ENCODE peak calls at places on chromosomes 2 and 18, in four cellular contexts. L is fibroblast of lung, U is thyroid gland, R is cardiac muscle cell. X is an unnamed sample. For H3K9me3 and H3K4me1, the result is how much of the 10 kb centered on the place peaks cover.

GRCh38 chr18:8443505-8443904 is 165.7 kb upstream of the RAB12 start:
- DNase-seq in L (no peak), U (no peak), R (no peak), X (no peak)

GRCh38 chr2:222693837-222694236 is 22.4 kb downstream of the MOGAT1 start:
- DNase-seq in L (peak), U (no peak), R (no peak), X (peak)

GRCh38 chr18:74524097-74524496 is 10.2 kb upstream of the CNDP1 start:
- DNase-seq in L (peak), U (peak), R (no peak), X (no peak)

GRCh38 chr2:11829947-11830707 is 83.7 kb downstream of the LPIN1 start:
- DNase-seq in L (peak), U (peak), R (peak), X (peak)

GRCh38 chr2:164693390-164693789 is 72.1 kb upstream of the GRB14 start:
- DNase-seq in L (no peak), U (no peak), R (no peak), X (no peak)

GRCh38 chr2:231942180-231942579 is 16.0 kb upstream of the NPPC start:
- DNase-seq in L (no peak), U (no peak), R (no peak), X (no peak)

GRCh38 chr2:43012966-43013365 is 213.4 kb downstream of the ZFP36L2 start:
- DNase-seq in L (no peak), U (no peak), R (no peak), X (no peak)

GRCh38 chr2:207883002-207883780 is 113.5 kb upstream of the FZD5 start:
- DNase-seq in L (no peak), U (no peak), R (no peak), X (no peak)

GRCh38 chr2:215410932-215411285 is 25.0 kb downstream of the FN1 start:
- DNase-seq in L (peak), U (no peak), R (no peak), X (no peak)

GRCh38 chr2:69291004-69291650 is 95.9 kb downstream of the GFPT1 start:
- DNase-seq in L (peak), U (no peak), R (no peak), X (no peak)

GRCh38 chr18:24271381-24272331 is 126.0 kb downstream of the OSBPL1A start:
- DNase-seq in L (peak), U (peak), R (peak), X (peak)

GRCh38 chr2:159790323-159790722 is 7.7 kb downstream of the CD302 start:
- DNase-seq in L (no peak), U (no peak), R (no peak), X (no peak)

GRCh38 chr2:208031608-208032019 is 6.3 kb upstream of the PLEKHM3 start:
- DNase-seq in L (peak), U (peak), R (no peak), X (no peak)

GRCh38 chr2:26352892-26353291 is 6.3 kb upstream of the ADGRF3 start:
- DNase-seq in L (peak), U (no peak), R (no peak), X (no peak)

GRCh38 chr2:44120428-44120827 is 48.2 kb upstream of the PPM1B start:
- DNase-seq in L (peak), U (no peak), R (no peak), X (no peak)

GRCh38 chr2:146820672-146821071 is 1024.2 kb upstream of the ACVR2A start:
- DNase-seq in L (peak), U (no peak), R (no peak), X (no peak)

GRCh38 chr2:212145111-212145510 is 393.5 kb downstream of the ERBB4 start:
- DNase-seq in L (peak), U (no peak), R (no peak), X (no peak)

GRCh38 chr2:965640-966147 is 15.0 kb downstream of the SNTG2 start:
- DNase-seq in L (no peak), U (no peak), R (no peak), X (no peak)

GRCh38 chr18:63368611-63369010 is 1.6 kb upstream of the KDSR start:
- DNase-seq in L (peak), U (no peak), R (no peak), X (no peak)

GRCh38 chr2:28270456-28271146 is 122.1 kb upstream of the FOSL2 start:
- DNase-seq in L (no peak), U (no peak), R (no peak), X (no peak)

GRCh38 chr2:146414456-146414855 is 1430.4 kb upstream of the ACVR2A start:
- DNase-seq in L (no peak), U (no peak), R (no peak), X (no peak)

GRCh38 chr18:48409591-48410094 is 460 bp upstream of the ZBTB7C start:
- DNase-seq in L (peak), U (peak), R (peak), X (peak)

GRCh38 chr2:60331106-60331809 is 222.2 kb downstream of the BCL11A start:
- DNase-seq in L (no peak), U (no peak), R (peak), X (no peak)

GRCh38 chr2:105183555-105184323 is 57.8 kb upstream of the GPR45 start:
- DNase-seq in L (no peak), U (no peak), R (no peak), X (no peak)

GRCh38 chr2:226475650-226476049 is 324.0 kb downstream of the IRS1 start:
- DNase-seq in L (peak), U (no peak), R (no peak), X (peak)

GRCh38 chr2:50791271-50791670 is 240.7 kb downstream of the NRXN1 start:
- DNase-seq in L (no peak), U (no peak), R (no peak), X (no peak)

GRCh38 chr18:75784413-75784812 is 356.9 kb upstream of the SMIM21 start:
- DNase-seq in L (peak), U (no peak), R (no peak), X (no peak)

GRCh38 chr2:98240796-98241398 is 105.4 kb upstream of the CNGA3 start:
- DNase-seq in L (no peak), U (no peak), R (no peak), X (no peak)

GRCh38 chr18:57397440-57397839 is 37.7 kb upstream of the ONECUT2 start:
- DNase-seq in L (peak), U (no peak), R (no peak), X (no peak)

GRCh38 chr2:127012215-127012614 is 94.7 kb downstream of the BIN1 start:
- DNase-seq in L (peak), U (no peak), R (no peak), X (no peak)

GRCh38 chr18:56158676-56159075 is 479.7 kb downstream of the TXNL1 start:
- DNase-seq in L (no peak), U (no peak), R (no peak), X (no peak)

GRCh38 chr18:77105021-77105420 is 27.6 kb downstream of the MBP start:
- DNase-seq in L (no peak), U (no peak), R (no peak), X (no peak)

GRCh38 chr2:181234429-181235410 is 222.5 kb upstream of the ITGA4 start:
- DNase-seq in L (no peak), U (no peak), R (peak), X (no peak)

GRCh38 chr2:112301171-112301584 is 25.8 kb downstream of the ZC3H6 start:
- DNase-seq in L (no peak), U (no peak), R (no peak), X (no peak)

GRCh38 chr2:65562890-65563289 is 130.5 kb upstream of the SPRED2 start:
- DNase-seq in L (no peak), U (no peak), R (no peak), X (no peak)

GRCh38 chr2:148317598-148317997 is 296.7 kb downstream of the MBD5 start:
- DNase-seq in L (no peak), U (no peak), R (no peak), X (no peak)
- H3K4me3 ChIP-seq in L (no peak), U (no peak), R (no peak), X (no peak)

GRCh38 chr2:89780318-89780717 is 1088.8 kb downstream of the RPIA start:
- DNase-seq in L (no peak), U (no peak), R (no peak), X (no peak)

GRCh38 chr2:89781962-89782361 is 1090.5 kb downstream of the RPIA start:
- DNase-seq in L (no peak), U (no peak), R (no peak), X (no peak)

DNA sequence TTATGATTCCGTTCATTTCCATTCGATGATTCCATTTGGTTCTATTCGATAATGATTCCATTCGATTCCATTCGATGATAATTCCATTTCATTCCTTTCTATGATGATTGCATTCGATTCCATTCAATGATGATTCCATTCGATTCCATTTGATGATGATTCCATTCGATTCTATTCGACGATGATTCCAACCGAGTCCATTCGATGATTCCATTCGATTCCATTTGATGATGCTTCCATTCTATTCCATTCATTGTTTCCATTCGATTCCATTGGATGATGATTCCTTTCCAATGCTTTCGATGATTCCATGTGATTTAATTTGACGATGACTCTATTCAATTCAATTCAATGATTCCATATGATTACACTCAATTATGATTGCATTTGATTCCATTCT is 1093.5 kb downstream of the RPIA start:
- DNase-seq in L (no peak), U (no peak), R (no peak), X (no peak)
- H3K9me3 ChIP-seq in L (under half), U (under half), R (half or more), X (under half)

DNA sequence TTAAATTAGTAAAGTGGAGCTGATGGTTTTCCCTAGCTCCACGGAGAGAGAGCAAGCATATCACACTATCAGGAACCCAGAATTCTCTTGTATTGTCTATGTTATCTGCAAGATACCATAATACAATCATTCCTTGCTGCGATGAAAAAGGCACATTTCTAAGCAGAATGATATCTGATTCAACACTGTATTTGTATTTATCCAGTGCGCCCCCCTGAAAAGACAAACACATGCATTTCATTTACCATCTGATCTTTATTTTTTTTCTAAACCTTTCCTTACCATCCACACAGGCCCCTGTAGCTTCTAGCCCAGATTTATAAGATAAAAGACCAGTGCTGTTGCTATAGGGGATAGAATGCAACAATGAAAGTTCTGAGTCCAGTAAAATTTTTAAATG is 420.6 kb downstream of the TDRD15 start:
- DNase-seq in L (no peak), U (no peak), R (no peak), X (no peak)
- H3K4me1 ChIP-seq in L (under half), U (under half), R (under half), X (under half)

GRCh38 chr18:12597775-12598174 is 60.1 kb downstream of the SPIRE1 start:
- DNase-seq in L (peak), U (no peak), R (peak), X (no peak)
- H3K4me3 ChIP-seq in L (no peak), U (no peak), R (no peak), X (no peak)

DNA sequence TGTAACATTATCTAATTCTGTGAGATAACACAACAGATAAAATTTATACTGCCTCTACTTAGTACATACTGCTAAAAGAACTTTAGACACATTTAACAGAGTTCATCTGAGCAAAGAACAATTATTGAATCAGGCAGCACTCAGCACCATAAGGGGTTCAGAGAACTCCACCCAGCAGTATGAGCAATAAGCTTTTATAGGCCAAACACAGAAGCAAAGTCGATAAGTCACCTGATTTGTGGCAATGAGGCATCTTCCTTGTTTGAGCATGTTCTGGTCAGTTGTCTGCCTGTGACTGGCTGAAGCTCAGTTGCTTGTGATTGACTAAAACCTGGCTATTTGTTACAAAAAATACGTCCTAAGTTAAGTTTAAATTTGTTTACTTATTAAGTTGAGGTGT is 746.1 kb upstream of the DDX18 start:
- DNase-seq in L (no peak), U (no peak), R (no peak), X (no peak)
- H3K9me3 ChIP-seq in L (under half), U (under half), R (under half), X (under half)

X was measured in HAP-1.